ENCODE peak calls at places on chromosome 15, in seven cellular contexts. V is GM23338, T is BE2C, P is mucosa of descending colon, J is choroid plexus epithelial cell, H is fibroblast of mammary gland, Z is GM06990. S is an unnamed sample.

GRCh38 chr15:88004379-88004778 is 252.2 kb downstream of the NTRK3 start:
- DNase-seq in V (no peak), T (no peak), P (no peak), J (no peak), H (no peak), Z (no peak), S (no peak)

GRCh38 chr15:20340331-20340811 is 201.2 kb downstream of the GOLGA6L6 start:
- DNase-seq in V (no peak), T (peak), P (peak), J (no peak), H (no peak), Z (peak), S (peak)

GRCh38 chr15:67072951-67073350 is 7.5 kb downstream of the SMAD3 start:
- DNase-seq in V (no peak), T (no peak), P (no peak), J (no peak), H (peak), Z (no peak), S (no peak)

GRCh38 chr15:59180946-59181345 is 25.7 kb upstream of the LDHAL6B start:
- DNase-seq in V (no peak), T (no peak), P (no peak), J (peak), H (no peak), Z (no peak), S (no peak)

GRCh38 chr15:95326689-95327525 is 1003.6 kb upstream of the NR2F2 start:
- DNase-seq in V (peak), T (no peak), P (no peak), J (peak), H (no peak), Z (no peak), S (no peak)

GRCh38 chr15:74173545-74174215 is at the start of gene ISLR:
- DNase-seq in V (peak), T (peak), P (no peak), J (peak), H (peak), Z (no peak), S (no peak)

GRCh38 chr15:68618339-68619302 is 39.8 kb downstream of the CORO2B start:
- DNase-seq in V (no peak), T (no peak), P (no peak), J (peak), H (peak), Z (no peak), S (no peak)

GRCh38 chr15:27679621-27680521 is 419.2 kb downstream of the OCA2 start:
- DNase-seq in V (peak), T (peak), P (no peak), J (peak), H (no peak), Z (no peak), S (no peak)

GRCh38 chr15:95626501-95627361 is 703.8 kb upstream of the NR2F2 start:
- DNase-seq in V (peak), T (peak), P (no peak), J (peak), H (no peak), Z (no peak), S (no peak)

GRCh38 chr15:92524161-92524560 is 130.5 kb downstream of the ST8SIA2 start:
- DNase-seq in V (no peak), T (no peak), P (no peak), J (no peak), H (no peak), Z (no peak), S (no peak)

GRCh38 chr15:51499379-51499976 is 123.1 kb downstream of the DMXL2 start:
- DNase-seq in V (peak), T (no peak), P (no peak), J (peak), H (peak), Z (no peak), S (peak)

GRCh38 chr15:100426893-100427292 is 85.1 kb upstream of the ADAMTS17 start:
- DNase-seq in V (no peak), T (no peak), P (no peak), J (no peak), H (no peak), Z (no peak), S (no peak)

GRCh38 chr15:67039349-67040075 is 25.9 kb upstream of the SMAD3 start:
- DNase-seq in V (peak), T (no peak), P (no peak), J (no peak), H (no peak), Z (no peak), S (no peak)

GRCh38 chr15:64349375-64349774 is 6.6 kb downstream of the CSNK1G1 start:
- DNase-seq in V (no peak), T (no peak), P (no peak), J (no peak), H (no peak), Z (no peak), S (no peak)

GRCh38 chr15:67957435-67958139 is 96.5 kb upstream of the PIAS1 start:
- DNase-seq in V (no peak), T (no peak), P (no peak), J (no peak), H (no peak), Z (no peak), S (no peak)

GRCh38 chr15:57772223-57772957 is 65.9 kb downstream of the POLR2M start:
- DNase-seq in V (peak), T (no peak), P (no peak), J (peak), H (peak), Z (no peak), S (no peak)

GRCh38 chr15:55357774-55358173 is 38.8 kb downstream of the PIGB start:
- DNase-seq in V (no peak), T (no peak), P (no peak), J (peak), H (peak), Z (no peak), S (no peak)

GRCh38 chr15:66720206-66721010 is 18.4 kb downstream of the SMAD6 start:
- DNase-seq in V (no peak), T (no peak), P (no peak), J (peak), H (peak), Z (no peak), S (no peak)

GRCh38 chr15:67840747-67841634 is 1.1 kb upstream of the RNU6-1 start:
- DNase-seq in V (no peak), T (peak), P (no peak), J (peak), H (peak), Z (no peak), S (peak)

GRCh38 chr15:73839699-73840098 is 33.7 kb upstream of the TBC1D21 start:
- DNase-seq in V (no peak), T (no peak), P (no peak), J (no peak), H (no peak), Z (no peak), S (no peak)

GRCh38 chr15:95912280-95912625 is 418.2 kb upstream of the NR2F2 start:
- DNase-seq in V (peak), T (no peak), P (no peak), J (no peak), H (no peak), Z (no peak), S (no peak)

GRCh38 chr15:44489464-44489863 is 47.5 kb upstream of the EIF3J start:
- DNase-seq in V (no peak), T (no peak), P (no peak), J (peak), H (peak), Z (no peak), S (no peak)

GRCh38 chr15:41848595-41848994 is 9.9 kb downstream of the PLA2G4B start:
- DNase-seq in V (no peak), T (no peak), P (no peak), J (no peak), H (no peak), Z (no peak), S (no peak)

GRCh38 chr15:91302588-91303439 is 202.8 kb downstream of the SV2B start:
- DNase-seq in V (peak), T (peak), P (no peak), J (peak), H (peak), Z (peak), S (peak)

GRCh38 chr15:89117790-89118189 is 29.5 kb downstream of the ABHD2 start:
- DNase-seq in V (no peak), T (no peak), P (no peak), J (no peak), H (no peak), Z (no peak), S (no peak)

GRCh38 chr15:90924375-90924774 is 8.0 kb downstream of the HDDC3 start:
- DNase-seq in V (no peak), T (no peak), P (no peak), J (no peak), H (no peak), Z (no peak), S (peak)

GRCh38 chr15:86347245-86347644 is 267.6 kb downstream of the AGBL1 start:
- DNase-seq in V (no peak), T (no peak), P (no peak), J (no peak), H (no peak), Z (no peak), S (no peak)

GRCh38 chr15:51776952-51777574 is 25.7 kb downstream of the TMOD2 start:
- DNase-seq in V (peak), T (peak), P (no peak), J (peak), H (peak), Z (peak), S (peak)

GRCh38 chr15:94230886-94231727 is at the start of gene MCTP2:
- DNase-seq in V (peak), T (peak), P (peak), J (peak), H (peak), Z (peak), S (peak)

GRCh38 chr15:22988811-22989210 is 8.6 kb upstream of the CYFIP1 start:
- DNase-seq in V (no peak), T (no peak), P (no peak), J (no peak), H (no peak), Z (no peak), S (no peak)

GRCh38 chr15:22992026-22992331 is 11.8 kb upstream of the CYFIP1 start:
- DNase-seq in V (no peak), T (no peak), P (no peak), J (no peak), H (no peak), Z (no peak), S (no peak)

GRCh38 chr15:22995786-22996185 is 15.6 kb upstream of the CYFIP1 start:
- DNase-seq in V (no peak), T (no peak), P (no peak), J (peak), H (no peak), Z (no peak), S (no peak)

GRCh38 chr15:22989576-22990477 is 9.7 kb upstream of the CYFIP1 start:
- DNase-seq in V (no peak), T (no peak), P (no peak), J (no peak), H (no peak), Z (no peak), S (no peak)
- TF ChIP-seq CTCF in V (peak), T (peak), P (no peak), J (no peak), H (no peak), Z (no peak), S (no peak)

GRCh38 chr15:30997270-30997669 is 5.8 kb upstream of the MTMR10 start:
- DNase-seq in V (no peak), T (no peak), P (no peak), J (no peak), H (peak), Z (no peak), S (no peak)
- TF ChIP-seq CTCF in V (no peak), T (no peak), P (no peak), J (no peak), H (no peak), Z (no peak), S (no peak)

GRCh38 chr15:81865850-81866537 is 179.8 kb downstream of the MEX3B start:
- DNase-seq in V (no peak), T (no peak), P (no peak), J (no peak), H (no peak), Z (peak), S (peak)
- TF ChIP-seq CTCF in V (no peak), T (no peak), P (no peak), J (no peak), H (no peak), Z (no peak), S (no peak)

DNA sequence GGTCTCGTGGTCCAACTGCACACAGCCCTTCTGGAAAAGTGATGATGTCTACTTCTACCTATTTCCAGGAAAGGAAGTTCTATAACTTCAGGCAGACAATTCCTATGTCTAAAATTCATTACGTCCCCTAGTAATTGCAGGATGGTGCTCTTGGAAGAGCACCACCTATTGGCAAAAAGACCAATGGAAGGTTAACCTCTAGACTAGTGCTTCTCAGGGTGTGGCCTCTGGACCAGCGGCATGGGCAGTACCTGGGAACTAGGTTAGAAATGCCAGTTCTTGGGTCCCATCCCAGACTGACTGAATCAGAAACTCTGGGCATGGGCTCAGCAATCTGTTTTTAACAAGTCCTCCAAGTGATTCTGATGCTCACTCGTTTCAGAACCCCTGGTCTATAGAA is 258.3 kb upstream of the ICE2 start:
- DNase-seq in V (peak), T (no peak), P (no peak), J (no peak), H (no peak), Z (no peak), S (no peak)
- TF ChIP-seq CTCF in V (peak), T (peak), P (no peak), J (peak), H (peak), Z (no peak), S (no peak)

DNA sequence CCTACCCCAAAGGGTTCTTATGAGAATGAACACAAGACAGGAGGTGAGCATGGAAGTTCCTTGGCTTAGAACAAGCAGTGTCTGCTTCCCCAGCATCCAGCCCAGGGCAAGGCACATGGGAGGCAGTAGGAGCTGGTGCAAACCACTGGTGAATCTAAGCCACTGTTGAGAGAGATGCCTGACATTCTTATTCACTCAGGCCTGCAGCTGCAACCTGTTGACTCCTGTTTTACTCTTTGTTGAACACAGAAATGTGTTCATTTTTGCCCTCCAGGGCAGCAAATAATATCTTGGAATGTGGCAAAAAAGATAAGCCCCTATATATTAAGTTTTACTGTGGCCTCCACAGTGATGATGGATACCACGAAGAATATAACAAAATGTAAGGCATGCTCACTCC is 8.9 kb upstream of the PAK6 start:
- DNase-seq in V (no peak), T (no peak), P (no peak), J (no peak), H (no peak), Z (no peak), S (no peak)
- TF ChIP-seq CTCF in V (no peak), T (no peak), P (no peak), J (no peak), H (no peak), Z (no peak), S (no peak)

GRCh38 chr15:29942144-29942543 is 119.9 kb upstream of the TJP1 start:
- DNase-seq in V (peak), T (no peak), P (no peak), J (peak), H (peak), Z (no peak), S (no peak)
- TF ChIP-seq CTCF in V (peak), T (peak), P (no peak), J (peak), H (peak), Z (no peak), S (no peak)

DNA sequence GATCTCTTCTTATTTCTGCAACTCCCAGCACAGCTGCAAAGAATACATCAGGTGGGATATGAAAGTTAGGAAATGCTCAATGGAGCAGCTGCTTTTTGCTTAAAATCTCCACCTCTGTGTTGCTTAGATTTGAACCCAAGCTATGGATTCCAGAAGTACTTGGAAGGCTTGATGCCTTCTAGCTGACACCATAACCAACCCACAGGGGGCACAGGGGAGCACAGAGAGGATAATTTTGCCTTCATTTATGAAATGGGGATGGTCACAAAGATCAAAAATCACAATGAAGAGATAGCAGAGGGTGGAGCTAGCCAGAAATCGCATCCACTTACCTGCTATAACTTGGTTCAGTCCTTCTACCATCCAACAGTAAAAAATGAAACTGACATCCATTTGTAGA is 75.7 kb downstream of the DUT start:
- DNase-seq in V (peak), T (no peak), P (no peak), J (no peak), H (no peak), Z (no peak), S (no peak)
- TF ChIP-seq CTCF in V (peak), T (peak), P (no peak), J (peak), H (peak), Z (peak), S (peak)

DNA sequence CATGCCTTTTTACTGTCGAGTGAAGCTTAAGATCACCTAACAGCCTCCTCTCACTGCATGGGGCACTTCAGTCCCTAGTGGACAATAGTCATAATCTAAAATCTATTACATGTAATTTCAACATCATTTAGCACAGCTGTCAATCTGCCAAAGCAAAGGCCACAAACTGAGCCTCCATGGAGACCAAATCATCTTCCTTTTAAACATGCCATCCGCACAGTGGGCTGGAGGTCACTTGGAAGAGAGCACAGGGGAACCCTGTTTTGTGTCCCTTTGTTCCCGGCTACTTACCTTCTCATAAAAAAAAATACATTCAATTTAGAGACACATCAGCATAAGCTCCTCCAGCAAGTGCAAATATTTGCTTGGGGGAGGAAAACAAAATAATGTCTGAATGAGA is 167.3 kb downstream of the SQOR start:
- DNase-seq in V (no peak), T (no peak), P (no peak), J (no peak), H (no peak), Z (no peak), S (no peak)
- TF ChIP-seq CTCF in V (no peak), T (no peak), P (no peak), J (no peak), H (no peak), Z (no peak), S (no peak)

GRCh38 chr15:70265466-70265978 is 167.8 kb upstream of the TLE3 start:
- DNase-seq in V (no peak), T (no peak), P (peak), J (no peak), H (no peak), Z (no peak), S (no peak)
- TF ChIP-seq CTCF in V (peak), T (peak), P (no peak), J (peak), H (peak), Z (peak), S (peak)

GRCh38 chr15:98568382-98569017 is 79.8 kb upstream of the IGF1R start:
- DNase-seq in V (no peak), T (no peak), P (no peak), J (peak), H (peak), Z (no peak), S (no peak)
- TF ChIP-seq CTCF in V (no peak), T (peak), P (no peak), J (peak), H (peak), Z (peak), S (no peak)

S was measured in GM13977.